ENCODE peak calls at places on chromosomes 11 and 22, in four cellular contexts. I, N, U and L are unnamed samples.

GRCh38 chr11:57275582-57275981 is 38.5 kb upstream of the APLNR start:
- DNase-seq in I (no peak), N (no peak), U (no peak), L (no peak)

GRCh38 chr11:105377870-105378269 is 232.0 kb upstream of the GRIA4 start:
- DNase-seq in I (no peak), N (no peak), U (no peak), L (no peak)

GRCh38 chr11:126328444-126328843 is 24.6 kb downstream of the DCPS start:
- DNase-seq in I (no peak), N (no peak), U (no peak), L (no peak)

GRCh38 chr11:64725601-64726139 is 2.7 kb upstream of the NRXN2 start:
- DNase-seq in I (no peak), N (no peak), U (no peak), L (no peak)

GRCh38 chr11:35845860-35846259 is 98.0 kb upstream of the LDLRAD3 start:
- DNase-seq in I (no peak), N (no peak), U (no peak), L (no peak)

GRCh38 chr22:21446827-21447690 is 20.1 kb upstream of the TMEM191C start:
- DNase-seq in I (no peak), N (no peak), U (no peak), L (no peak)

GRCh38 chr22:23504522-23504921 is 75.6 kb downstream of the IGLL1 start:
- DNase-seq in I (no peak), N (peak; percentile 84), U (no peak), L (no peak)

GRCh38 chr22:21947040-21948014 is 5.3 kb downstream of the PPM1F start:
- DNase-seq in I (no peak), N (no peak), U (no peak), L (no peak)

GRCh38 chr22:25027552-25027951 is 75.0 kb downstream of the KIAA1671 start:
- DNase-seq in I (no peak), N (no peak), U (peak; percentile 55), L (no peak)

GRCh38 chr11:102234779-102235439 is 82.4 kb upstream of the BIRC3 start:
- DNase-seq in I (no peak), N (no peak), U (no peak), L (no peak)

GRCh38 chr11:128271401-128271800 is 316.0 kb downstream of the ETS1 start:
- DNase-seq in I (no peak), N (no peak), U (no peak), L (no peak)

GRCh38 chr11:14340721-14341120 is 18.3 kb downstream of the RRAS2 start:
- DNase-seq in I (no peak), N (no peak), U (no peak), L (no peak)

GRCh38 chr11:71251761-71252433 is 480 bp downstream of the SHANK2 start:
- DNase-seq in I (no peak), N (peak; percentile 63), U (peak; percentile 55), L (peak; percentile 44)

GRCh38 chr11:83087035-83087434 is 15.3 kb upstream of the RAB30 start:
- DNase-seq in I (no peak), N (no peak), U (no peak), L (no peak)

GRCh38 chr11:116052603-116053537 is 548.7 kb upstream of the CADM1 start:
- DNase-seq in I (no peak), N (no peak), U (no peak), L (no peak)